ENCODE peak calls at places on chromosome 11, in five cellular contexts. A is astrocyte of the spinal cord, G is heart right ventricle, R is foreskin fibroblast, K is AG10803. V is an unnamed sample.

GRCh38 chr11:126113515-126113957 is 50.9 kb upstream of the CDON start:
- DNase-seq in A (peak; percentile 86), G (peak; percentile 90), R (peak; percentile 95), K (peak; percentile 99), V (peak; percentile 100)

GRCh38 chr11:115606223-115607220 is 102.3 kb upstream of the CADM1 start:
- DNase-seq in A (peak; percentile 43), G (peak; percentile 74), R (no peak), K (peak; percentile 36), V (no peak)

GRCh38 chr11:101296896-101297295 is 167.3 kb upstream of the PGR start:
- DNase-seq in A (no peak), G (no peak), R (no peak), K (no peak), V (no peak)

GRCh38 chr11:35104655-35105054 is 34.3 kb upstream of the CD44 start:
- DNase-seq in A (no peak), G (no peak), R (no peak), K (no peak), V (no peak)

GRCh38 chr11:69292221-69292648 is 1.7 kb upstream of the MYEOV start:
- DNase-seq in A (no peak), G (no peak), R (no peak), K (peak; percentile 18), V (peak; percentile 33)

GRCh38 chr11:120208012-120208441 is 2.8 kb upstream of the OAF start:
- DNase-seq in A (no peak), G (no peak), R (peak; percentile 29), K (no peak), V (no peak)

GRCh38 chr11:113550179-113550578 is 75.0 kb upstream of the DRD2 start:
- DNase-seq in A (no peak), G (no peak), R (no peak), K (no peak), V (no peak)

GRCh38 chr11:28077524-28077923 is 30.4 kb downstream of the KIF18A start:
- DNase-seq in A (no peak), G (no peak), R (no peak), K (no peak), V (no peak)

GRCh38 chr11:72781313-72782080 is 12.3 kb downstream of the STARD10 start:
- DNase-seq in A (no peak), G (no peak), R (no peak), K (no peak), V (peak; percentile 34)

GRCh38 chr11:3138178-3139085 is 26.7 kb downstream of the OSBPL5 start:
- DNase-seq in A (no peak), G (no peak), R (no peak), K (no peak), V (no peak)

GRCh38 chr11:115718945-115719344 is 214.7 kb upstream of the CADM1 start:
- DNase-seq in A (no peak), G (no peak), R (no peak), K (no peak), V (no peak)

GRCh38 chr11:79902493-79902892 is 461.7 kb upstream of the TENM4 start:
- DNase-seq in A (no peak), G (no peak), R (no peak), K (no peak), V (no peak)

GRCh38 chr11:75503531-75504099 is 22.1 kb downstream of the GDPD5 start:
- DNase-seq in A (no peak), G (no peak), R (no peak), K (no peak), V (no peak)

GRCh38 chr11:125257185-125257584 is 92.6 kb downstream of the PKNOX2 start:
- DNase-seq in A (no peak), G (no peak), R (no peak), K (no peak), V (peak; percentile 27)

GRCh38 chr11:123434911-123435310 is 4.8 kb downstream of the GRAMD1B start:
- DNase-seq in A (no peak), G (no peak), R (no peak), K (no peak), V (no peak)

GRCh38 chr11:57251037-57251436 is 14.0 kb upstream of the APLNR start:
- DNase-seq in A (no peak), G (no peak), R (no peak), K (no peak), V (no peak)

GRCh38 chr11:122122179-122122578 is 6.2 kb upstream of the BLID start:
- DNase-seq in A (no peak), G (no peak), R (no peak), K (no peak), V (peak; percentile 32)

GRCh38 chr11:91686700-91687099 is 537.9 kb upstream of the FAT3 start:
- DNase-seq in A (no peak), G (no peak), R (no peak), K (no peak), V (no peak)

GRCh38 chr11:117090111-117090706 is 8.0 kb downstream of the SIK3 start:
- DNase-seq in A (no peak), G (no peak), R (no peak), K (no peak), V (no peak)

DNA sequence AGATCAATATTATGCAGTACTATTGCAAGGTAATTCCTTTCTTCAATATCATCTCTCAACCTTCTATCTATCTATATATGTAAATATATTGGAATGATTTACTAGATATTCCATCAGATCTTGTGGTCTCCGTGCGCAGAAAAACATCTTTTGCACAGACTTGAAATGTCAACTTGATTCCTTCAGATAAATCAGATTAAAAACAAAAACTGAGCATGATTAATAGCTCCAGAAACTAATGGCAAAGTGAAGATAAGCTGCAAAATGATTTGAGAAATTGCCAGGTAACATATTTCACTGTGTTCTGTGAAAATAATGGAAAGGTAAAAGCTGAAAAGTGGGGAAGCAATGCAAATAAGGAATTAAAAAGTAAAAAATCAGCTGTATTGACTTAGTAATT is 200.1 kb upstream of the CTSC start:
- DNase-seq in A (no peak), G (no peak), R (no peak), K (no peak), V (no peak)
- H3K4me3 ChIP-seq in A (no peak overlapping the region), G (no peak overlapping the region), R (no peak overlapping the region), K (no peak overlapping the region), V (no peak overlapping the region)

DNA sequence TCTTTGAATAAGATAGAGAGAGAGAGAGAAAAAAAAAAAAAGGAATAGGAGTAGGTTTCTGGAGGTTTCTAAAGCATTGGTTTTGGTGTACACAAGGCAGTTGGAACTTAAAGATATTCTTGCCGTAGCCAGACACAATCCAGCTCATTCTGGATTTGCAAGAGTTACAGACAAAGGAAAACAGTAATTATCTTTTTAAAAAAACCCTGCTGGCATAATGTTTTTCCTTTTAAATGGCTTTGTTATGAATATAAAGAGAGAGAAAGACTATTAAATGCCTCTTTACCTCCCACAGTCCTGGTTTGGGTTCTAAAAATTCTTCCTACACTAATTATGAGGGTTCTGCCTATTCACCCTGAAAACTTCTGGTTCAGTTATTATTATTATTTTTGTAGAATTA is 120.4 kb upstream of the RAG2 start:
- DNase-seq in A (no peak), G (no peak), R (no peak), K (no peak), V (no peak)
- H3K4me3 ChIP-seq in A (no peak overlapping the region), G (no peak overlapping the region), R (no peak overlapping the region), K (no peak overlapping the region), V (no peak overlapping the region)

DNA sequence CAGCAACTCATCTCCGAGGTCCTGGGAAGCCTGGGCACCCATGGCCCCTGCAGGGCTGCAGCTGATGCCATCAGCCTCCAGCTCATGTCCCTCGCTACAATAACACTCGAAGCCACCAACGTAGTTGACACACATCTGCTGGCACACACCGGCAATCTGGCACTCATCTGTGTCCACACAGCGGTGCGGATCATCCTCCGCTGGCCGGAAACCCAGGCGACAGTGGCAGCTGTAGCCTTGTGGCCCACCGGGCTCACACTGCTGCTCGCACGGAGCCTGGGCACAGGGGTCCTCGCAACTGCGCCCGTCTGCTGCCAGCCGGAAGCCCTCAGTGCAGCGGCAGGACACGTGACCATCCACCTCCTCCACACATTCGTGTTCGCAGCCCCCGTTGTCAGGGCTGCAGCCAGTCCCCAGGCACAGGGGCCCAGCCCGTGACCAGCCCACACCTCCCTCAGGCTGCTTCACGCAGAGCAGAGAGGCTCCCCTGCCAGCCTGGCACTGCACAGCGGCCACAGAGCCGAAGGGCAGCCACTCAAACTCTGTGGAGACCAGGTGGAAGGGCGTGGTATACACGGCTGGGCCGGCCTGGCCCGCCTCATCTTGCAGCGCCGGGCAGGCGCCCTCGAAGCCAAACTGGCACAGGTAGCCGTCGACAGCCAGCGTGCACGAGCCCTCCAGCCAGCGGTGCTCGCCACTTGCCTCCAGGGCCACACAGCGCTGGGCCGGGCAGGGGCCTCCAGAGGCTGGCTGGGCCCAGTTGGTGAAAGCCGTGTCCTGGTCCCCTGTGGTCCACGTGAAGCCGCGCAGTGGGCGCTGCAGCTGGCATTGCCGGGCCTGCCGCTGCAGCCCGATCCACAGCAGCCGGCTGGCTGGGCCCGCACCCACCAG is 678 bp downstream of the CD248 start:
- DNase-seq in A (no peak), G (no peak), R (no peak), K (no peak), V (peak; percentile 63)
- H3K4me3 ChIP-seq in A (peak overlapping the region; percentile 57), G (peak overlapping the region; percentile 58), R (peak overlapping the region; percentile 95), K (peak overlapping the region; percentile 93), V (peak overlapping the region; percentile 87)

GRCh38 chr11:266676-267439 is 11.3 kb upstream of the NLRP6 start:
- DNase-seq in A (no peak), G (no peak), R (no peak), K (no peak), V (peak; percentile 18)
- H3K4me3 ChIP-seq in A (no peak overlapping the region), G (no peak overlapping the region), R (no peak overlapping the region), K (no peak overlapping the region), V (no peak overlapping the region)

DNA sequence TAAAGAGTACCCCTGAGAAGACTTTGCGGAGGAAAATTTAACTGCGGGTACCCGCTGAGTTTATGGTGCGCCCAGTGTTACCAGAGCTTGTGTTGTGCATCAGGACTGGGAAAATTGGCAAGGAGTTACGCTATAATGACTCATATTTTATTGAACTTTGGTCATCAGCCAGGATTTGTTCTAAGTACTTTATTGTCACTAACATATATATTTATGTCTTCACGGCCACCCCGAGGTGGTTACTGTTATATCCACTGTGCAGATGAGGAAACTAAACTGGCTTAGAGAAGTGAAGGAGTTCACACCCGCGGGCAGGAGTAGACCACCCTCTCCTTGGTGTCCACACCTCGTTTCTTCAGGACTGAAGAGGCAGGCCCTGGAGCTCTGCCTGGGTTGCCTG is 662 bp downstream of the ACCS start:
- DNase-seq in A (peak; percentile 71), G (no peak), R (peak; percentile 60), K (peak; percentile 65), V (peak; percentile 88)
- H3K4me3 ChIP-seq in A (peak overlapping the region; percentile 66), G (peak overlapping the region; percentile 80), R (peak overlapping the region; percentile 77), K (peak overlapping the region; percentile 77), V (peak overlapping the region; percentile 96)

GRCh38 chr11:64854534-64855502 is 10.4 kb upstream of the CDC42BPG start:
- DNase-seq in A (peak; percentile 89), G (peak; percentile 83), R (peak; percentile 97), K (peak; percentile 93), V (peak; percentile 97)

GRCh38 chr11:64855596-64856304 is 11.3 kb upstream of the CDC42BPG start:
- DNase-seq in A (no peak), G (no peak), R (no peak), K (no peak), V (peak; percentile 38)

GRCh38 chr11:64857485-64857884 is 13.0 kb upstream of the CDC42BPG start:
- DNase-seq in A (no peak), G (no peak), R (no peak), K (no peak), V (no peak)

GRCh38 chr11:64858467-64859401 is 14.3 kb upstream of the CDC42BPG start:
- DNase-seq in A (no peak), G (peak; percentile 76), R (no peak), K (no peak), V (no peak)

GRCh38 chr11:64856382-64857227 is 12.2 kb upstream of the CDC42BPG start:
- DNase-seq in A (peak; percentile 62), G (no peak), R (peak; percentile 91), K (peak; percentile 87), V (peak; percentile 98)
- H3K4me3 ChIP-seq in A (no peak overlapping the region), G (no peak overlapping the region), R (no peak overlapping the region), K (no peak overlapping the region), V (peak overlapping the region; percentile 8)

V was measured in GM23248.